ENCODE peak calls at places on chromosomes 12 and 14, in ten cellular contexts. G is AG08396; V is posterior cingulate gyrus; Q is DMS53; I is effector CD8-positive, alpha-beta T cell; K is brain microvascular endothelial cell; L is RPMI7951; J is NCI-H1436 treated with DMSO at 0.1 percent for 48 hours; W is T-helper 9 cell; N is ascending aorta. R is an unnamed sample.

GRCh38 chr12:123532808-123533649 is 490 bp downstream of the RILPL1 start:
- DNase-seq in G (peak; percentile 69), V (no peak), Q (peak; percentile 68), I (no peak), K (no peak), L (peak; percentile 39), J (no peak), W (peak; percentile 10), N (no peak), R (peak; percentile 2)

GRCh38 chr12:49887536-49888401 is 15.9 kb downstream of the FAIM2 start:
- DNase-seq in G (no peak), V (peak; percentile 48), Q (peak; percentile 44), I (no peak), K (no peak), L (peak; percentile 13), J (no peak), W (no peak), N (no peak), R (no peak)

GRCh38 chr14:80787876-80788275 is 153.7 kb downstream of the CEP128 start:
- DNase-seq in G (peak; percentile 7), V (no peak), Q (no peak), I (no peak), K (no peak), L (peak; percentile 8), J (no peak), W (no peak), N (no peak), R (no peak)

GRCh38 chr14:21867541-21867940 is 193.9 kb upstream of the OR4E1 start:
- DNase-seq in G (peak; percentile 5), V (no peak), Q (no peak), I (no peak), K (peak; percentile 60), L (peak; percentile 22), J (no peak), W (no peak), N (no peak), R (no peak)

GRCh38 chr12:14418526-14418925 is 53.0 kb downstream of the ATF7IP start:
- DNase-seq in G (no peak), V (no peak), Q (peak; percentile 43), I (no peak), K (no peak), L (peak; percentile 39), J (no peak), W (no peak), N (no peak), R (no peak)

GRCh38 chr12:50315803-50316202 is 32.5 kb upstream of the LIMA1 start:
- DNase-seq in G (no peak), V (no peak), Q (no peak), I (no peak), K (no peak), L (no peak), J (no peak), W (no peak), N (no peak), R (no peak)

GRCh38 chr14:59245809-59246295 is 57.4 kb downstream of the DAAM1 start:
- DNase-seq in G (no peak), V (no peak), Q (no peak), I (no peak), K (no peak), L (no peak), J (no peak), W (no peak), N (no peak), R (no peak)

GRCh38 chr12:109160433-109160832 is 44.0 kb downstream of the ACACB start:
- DNase-seq in G (no peak), V (no peak), Q (no peak), I (no peak), K (no peak), L (no peak), J (no peak), W (no peak), N (no peak), R (no peak)

GRCh38 chr14:64973826-64974225 is 1.7 kb upstream of the RAB15 start:
- DNase-seq in G (no peak), V (no peak), Q (no peak), I (no peak), K (no peak), L (no peak), J (no peak), W (no peak), N (no peak), R (no peak)

GRCh38 chr12:6200266-6201198 is at the start of gene CD9:
- DNase-seq in G (peak; percentile 94), V (peak; percentile 80), Q (peak; percentile 86), I (peak; percentile 19), K (no peak), L (peak; percentile 58), J (no peak), W (no peak), N (no peak), R (no peak)

GRCh38 chr12:80943345-80943744 is 5.6 kb upstream of the LIN7A start:
- DNase-seq in G (no peak), V (no peak), Q (peak; percentile 49), I (no peak), K (no peak), L (no peak), J (no peak), W (no peak), N (no peak), R (no peak)

GRCh38 chr12:84661732-84662326 is 250.8 kb downstream of the SLC6A15 start:
- DNase-seq in G (no peak), V (no peak), Q (no peak), I (no peak), K (peak; percentile 44), L (peak; percentile 0), J (no peak), W (no peak), N (no peak), R (no peak)

GRCh38 chr14:36690301-36691020 is 28.8 kb downstream of the PAX9 start:
- DNase-seq in G (no peak), V (no peak), Q (peak; percentile 61), I (no peak), K (no peak), L (peak; percentile 1), J (no peak), W (no peak), N (no peak), R (no peak)

GRCh38 chr12:104510145-104510872 is 53.6 kb downstream of the CHST11 start:
- DNase-seq in G (no peak), V (no peak), Q (no peak), I (no peak), K (no peak), L (no peak), J (no peak), W (no peak), N (no peak), R (no peak)

GRCh38 chr14:50714452-50715073 is 46.5 kb upstream of the SAV1 start:
- DNase-seq in G (peak; percentile 58), V (no peak), Q (peak; percentile 50), I (no peak), K (peak; percentile 41), L (peak; percentile 30), J (no peak), W (no peak), N (no peak), R (no peak)

GRCh38 chr12:92064420-92064819 is 81.2 kb downstream of the BTG1 start:
- DNase-seq in G (no peak), V (no peak), Q (peak; percentile 84), I (no peak), K (no peak), L (no peak), J (no peak), W (no peak), N (no peak), R (no peak)

GRCh38 chr14:65927871-65928270 is 515.3 kb downstream of the FUT8 start:
- DNase-seq in G (no peak), V (no peak), Q (peak; percentile 10), I (peak; percentile 5), K (no peak), L (no peak), J (peak; percentile 83), W (peak; percentile 36), N (no peak), R (peak; percentile 47)

GRCh38 chr12:42278116-42278485 is 40.1 kb upstream of the YAF2 start:
- DNase-seq in G (no peak), V (no peak), Q (no peak), I (no peak), K (no peak), L (no peak), J (no peak), W (no peak), N (no peak), R (no peak)

R was measured in effector CD4-positive, alpha-beta T cell.